ENCODE peak calls at places on chromosomes 13 and 19, in seven cellular contexts. S is transverse colon, X is SJSA1, O is left lung, K is testis, N is BE2C, Y is adipocyte. R is an unnamed sample.

GRCh38 chr13:24747248-24748151 is 16.5 kb upstream of the RNF17 start:
- DNase-seq in Y (peak; percentile 46), K (peak; percentile 37), N (no peak), S (peak; percentile 24), X (no peak), O (no peak), R (no peak)

GRCh38 chr19:4093643-4094175 is 27.0 kb upstream of the ZBTB7A start:
- DNase-seq in O (no peak), N (no peak), S (no peak), X (no peak), Y (no peak), K (no peak), R (no peak)

GRCh38 chr19:18908917-18909619 is 10.1 kb downstream of the COPE start:
- DNase-seq in K (no peak), X (no peak), N (no peak), Y (no peak), S (no peak), O (no peak), R (no peak)

GRCh38 chr13:89968468-89968867 is 1379.0 kb upstream of the MIR17HG start:
- DNase-seq in X (no peak), N (no peak), O (no peak), K (no peak), Y (no peak), S (no peak), R (no peak)

GRCh38 chr13:113592571-113592970 is 8.0 kb downstream of the TFDP1 start:
- DNase-seq in O (no peak), Y (no peak), S (peak; percentile 6), X (peak; percentile 58), K (peak; percentile 2), N (no peak), R (peak; percentile 15)

GRCh38 chr19:40213882-40214570 is 4.2 kb downstream of the TTC9B start:
- DNase-seq in N (no peak), X (no peak), Y (no peak), K (no peak), S (no peak), O (no peak), R (no peak)

GRCh38 chr19:33248954-33249613 is 23.4 kb upstream of the SLC7A10 start:
- DNase-seq in Y (no peak), S (no peak), N (no peak), O (peak; percentile 73), X (no peak), K (no peak), R (no peak)

GRCh38 chr13:50410921-50411712 is 395.9 kb downstream of the KCNRG start:
- DNase-seq in O (peak; percentile 44), Y (peak; percentile 71), K (no peak), N (peak; percentile 36), S (no peak), X (peak; percentile 79), R (peak; percentile 42)

GRCh38 chr13:21749410-21749809 is 78.5 kb downstream of the FGF9 start:
- DNase-seq in Y (no peak), X (peak; percentile 50), S (no peak), O (no peak), K (no peak), N (no peak), R (no peak)

GRCh38 chr19:57633832-57634131 is 814 bp downstream of the ZNF211 start:
- DNase-seq in K (no peak), Y (no peak), O (no peak), S (no peak), X (no peak), N (no peak), R (no peak)

GRCh38 chr13:20118268-20119140 is 42.3 kb downstream of the GJA3 start:
- DNase-seq in N (peak; percentile 48), X (no peak), Y (peak; percentile 38), O (peak; percentile 79), K (peak; percentile 65), S (peak; percentile 76), R (peak; percentile 64)

GRCh38 chr13:113493315-113493951 is 2.9 kb upstream of the DCUN1D2 start:
- DNase-seq in X (no peak), N (no peak), K (no peak), O (no peak), S (no peak), Y (peak; percentile 95), R (peak; percentile 60)

GRCh38 chr19:30226464-30227070 is 145.6 kb upstream of the ZNF536 start:
- DNase-seq in O (no peak), X (no peak), S (peak; percentile 25), N (peak; percentile 73), K (peak; percentile 78), Y (peak; percentile 4), R (peak; percentile 82)

GRCh38 chr13:43127827-43128226 is 104.4 kb downstream of the DNAJC15 start:
- DNase-seq in K (no peak), N (no peak), O (no peak), Y (no peak), X (no peak), S (no peak), R (peak; percentile 24)

GRCh38 chr13:73851104-73851503 is 283.1 kb downstream of the KLF12 start:
- DNase-seq in X (no peak), Y (no peak), N (no peak), O (no peak), S (no peak), K (no peak), R (no peak)

GRCh38 chr13:25771641-25772478 is 280.0 kb downstream of the SHISA2 start:
- DNase-seq in Y (no peak), X (peak; percentile 71), N (no peak), O (no peak), K (no peak), S (no peak), R (no peak)

GRCh38 chr19:47280183-47280797 is 5.6 kb downstream of the INAFM1 start:
- DNase-seq in N (peak; percentile 51), Y (peak; percentile 42), S (peak; percentile 55), O (no peak), K (peak; percentile 40), X (no peak), R (peak; percentile 63)

GRCh38 chr19:38049105-38049649 is 142.2 kb downstream of the SIPA1L3 start:
- DNase-seq in O (no peak), N (no peak), S (peak; percentile 53), X (no peak), K (no peak), Y (no peak), R (no peak)

GRCh38 chr13:24802074-24802473 is 38.1 kb downstream of the RNF17 start:
- DNase-seq in S (no peak), O (no peak), K (no peak), N (no peak), Y (no peak), X (peak; percentile 46), R (peak; percentile 36)

GRCh38 chr13:23377603-23378002 is 55.9 kb downstream of the SACS start:
- DNase-seq in S (no peak), Y (no peak), X (no peak), N (no peak), O (no peak), K (no peak), R (no peak)

GRCh38 chr19:45780448-45781281 is 1.6 kb downstream of the DMPK start:
- DNase-seq in X (no peak), K (no peak), Y (peak; percentile 17), S (no peak), N (no peak), O (no peak), R (no peak)
- H3K4me1 ChIP-seq in X (peaks cover 24% of the 10 kb centered on the region), K (peaks cover 29% of the 10 kb centered on the region), Y (peaks cover 36% of the 10 kb centered on the region), S (peaks cover 52% of the 10 kb centered on the region), N (peaks cover 14% of the 10 kb centered on the region), O (peaks cover 11% of the 10 kb centered on the region), R (peaks cover 23% of the 10 kb centered on the region)

DNA sequence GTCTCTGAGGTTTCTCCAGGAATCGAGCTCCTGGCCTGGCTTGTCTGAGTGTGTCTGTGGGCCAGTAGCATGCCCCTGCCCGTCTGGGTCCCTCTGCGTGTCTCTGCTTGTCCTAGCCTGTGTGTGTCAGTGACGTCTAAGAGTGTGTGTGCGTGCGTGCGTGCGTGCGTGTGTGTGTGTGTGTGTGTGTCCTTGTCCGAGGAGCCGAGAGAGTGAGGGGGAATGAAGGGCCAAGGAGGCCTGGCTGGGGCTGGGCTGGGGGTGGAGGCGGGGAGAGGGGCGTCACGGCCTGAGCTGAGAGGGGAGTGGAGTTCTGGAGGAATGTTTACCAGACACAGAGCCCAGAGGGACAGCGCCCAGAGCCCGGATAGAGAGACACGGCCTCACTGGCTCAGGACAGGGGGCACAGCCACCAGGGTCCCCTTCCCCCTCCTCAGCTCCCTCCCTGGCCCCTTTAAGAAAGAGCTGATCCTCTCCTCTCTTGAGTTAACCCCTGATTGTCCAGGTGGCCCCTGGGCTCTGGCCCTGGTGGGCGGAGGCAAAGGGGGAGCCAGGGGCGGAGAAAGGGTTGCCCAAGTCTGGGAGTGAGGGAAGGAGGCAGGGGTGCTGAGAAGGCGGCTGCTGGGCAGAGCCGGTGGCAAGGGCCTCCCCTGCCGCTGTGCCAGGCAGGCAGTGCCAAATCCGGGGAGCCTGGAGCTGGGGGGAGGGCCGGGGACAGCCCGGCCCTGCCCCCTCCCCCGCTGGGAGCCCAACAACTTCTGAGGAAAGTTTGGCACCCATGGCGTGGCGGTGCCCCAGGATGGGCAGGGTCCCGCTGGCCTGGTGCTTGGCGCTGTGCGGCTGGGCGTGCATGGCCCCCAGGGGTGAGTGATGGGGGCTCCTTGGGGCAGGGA is at the start of gene AXL:
- DNase-seq in X (peak; percentile 78), Y (peak; percentile 88), S (peak; percentile 64), O (peak; percentile 76), K (peak; percentile 83), N (no peak), R (peak; percentile 76)
- H3K4me3 ChIP-seq in X (peak within 1 kb of the TSS; percentile 59), Y (peak within 1 kb of the TSS; percentile 85), S (peak within 1 kb of the TSS; percentile 46), O (peak within 1 kb of the TSS; percentile 49), K (peak within 1 kb of the TSS; percentile 65), N (no peak within 1 kb of the TSS), R (peak within 1 kb of the TSS; percentile 76)

DNA sequence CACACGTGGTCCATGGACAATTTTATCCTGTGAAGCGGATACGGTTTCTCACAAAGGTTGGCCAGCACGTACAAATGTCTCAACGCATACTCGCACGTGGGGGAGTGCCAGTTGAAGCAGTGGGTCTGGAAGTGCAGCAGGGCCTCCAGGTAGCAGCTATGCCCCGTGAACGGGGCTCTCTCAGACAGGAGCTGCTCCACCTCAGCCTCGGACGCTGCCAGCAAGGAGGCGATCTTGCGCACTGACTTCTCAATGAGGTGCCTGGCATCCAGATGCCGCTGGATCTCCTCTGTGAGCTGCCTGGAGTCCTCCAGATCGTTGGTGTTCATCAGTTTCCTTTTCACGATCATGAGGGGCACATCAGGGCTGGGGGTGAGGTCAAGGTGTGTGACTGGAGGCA is 2272.0 kb downstream of the PCDH9 start:
- DNase-seq in O (no peak), X (no peak), Y (no peak), S (no peak), K (no peak), N (no peak), R (no peak)
- H3K4me1 ChIP-seq in O (no peaks in the 10 kb centered on the region), X (no peaks in the 10 kb centered on the region), Y (no peaks in the 10 kb centered on the region), S (no peaks in the 10 kb centered on the region), K (no peaks in the 10 kb centered on the region), N (no peaks in the 10 kb centered on the region), R (no peaks in the 10 kb centered on the region)

DNA sequence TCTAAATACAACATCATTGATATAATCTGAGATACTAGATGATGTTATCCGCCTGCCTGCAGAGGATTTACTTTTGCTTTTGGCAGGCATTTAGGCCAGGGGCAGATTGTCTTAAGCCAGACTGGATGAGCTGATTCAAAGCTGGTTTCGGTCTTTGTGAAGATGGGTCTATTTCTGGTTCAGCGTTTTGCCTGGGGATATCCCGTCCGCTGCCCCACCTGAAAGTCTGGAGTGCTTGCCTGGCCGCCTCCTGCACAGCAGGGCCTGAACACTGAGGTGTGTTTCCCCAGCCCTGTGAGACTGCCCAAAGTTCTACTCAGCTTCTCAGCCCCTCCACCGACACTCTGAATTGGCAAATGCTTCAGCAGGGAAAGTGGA is 149.7 kb downstream of the KATNAL1 start:
- DNase-seq in K (no peak), N (no peak), O (no peak), X (no peak), S (no peak), Y (no peak), R (no peak)
- H3K4me3 ChIP-seq in K (no peak overlapping the region), N (no peak overlapping the region), O (no peak overlapping the region), X (no peak overlapping the region), S (no peak overlapping the region), Y (no peak overlapping the region), R (no peak overlapping the region)

GRCh38 chr13:40660692-40661091 is 5.7 kb downstream of the FOXO1 start:
- DNase-seq in S (no peak), Y (no peak), X (no peak), N (no peak), K (no peak), O (no peak), R (no peak)
- H3K4me1 ChIP-seq in S (peaks cover 38% of the 10 kb centered on the region), Y (peaks cover 65% of the 10 kb centered on the region), X (peaks cover 13% of the 10 kb centered on the region), N (no peaks in the 10 kb centered on the region), K (peaks cover 41% of the 10 kb centered on the region), O (peaks cover 31% of the 10 kb centered on the region), R (peaks cover 4% of the 10 kb centered on the region)